ENCODE peak calls at places on chromosomes 7 and 10, in five cellular contexts. N is IMR-90, G is mesendoderm, U is mesenchymal stem cell, Z is neuronal stem cell. P is an unnamed sample.

GRCh38 chr7:76372984-76373833 is 14.4 kb upstream of the YWHAG start:
- DNase-seq in N (peak), G (peak), U (peak), Z (no peak), P (no peak)

GRCh38 chr10:133286366-133286765 is 9.7 kb upstream of the ADAM8 start:
- DNase-seq in N (no peak), G (no peak), U (no peak), Z (no peak), P (no peak)

GRCh38 chr10:79335094-79335469 is 12.2 kb upstream of the PPIF start:
- DNase-seq in N (no peak), G (no peak), U (no peak), Z (no peak), P (no peak)

GRCh38 chr10:95467162-95467599 is 94.0 kb downstream of the SORBS1 start:
- DNase-seq in N (no peak), G (peak), U (peak), Z (no peak), P (peak)

GRCh38 chr10:132114953-132115520 is 49.3 kb downstream of the JAKMIP3 start:
- DNase-seq in N (no peak), G (no peak), U (no peak), Z (no peak), P (no peak)

GRCh38 chr10:61475449-61475873 is 22.3 kb upstream of the TMEM26 start:
- DNase-seq in N (peak), G (no peak), U (peak), Z (no peak), P (no peak)

GRCh38 chr7:73721237-73721848 is 1.9 kb upstream of the STX1A start:
- DNase-seq in N (no peak), G (no peak), U (no peak), Z (no peak), P (no peak)

GRCh38 chr7:34357068-34357467 is 300.9 kb upstream of the NPSR1 start:
- DNase-seq in N (no peak), G (peak), U (no peak), Z (no peak), P (no peak)

GRCh38 chr10:108653466-108653865 is 1269.8 kb downstream of the XPNPEP1 start:
- DNase-seq in N (no peak), G (no peak), U (peak), Z (no peak), P (no peak)

GRCh38 chr10:86047588-86047987 is 319.0 kb downstream of the GRID1 start:
- DNase-seq in N (no peak), G (no peak), U (no peak), Z (no peak), P (no peak)

GRCh38 chr7:148664319-148664718 is 34.4 kb upstream of the CUL1 start:
- DNase-seq in N (peak), G (no peak), U (peak), Z (no peak), P (no peak)

GRCh38 chr7:10934292-10934691 is 39.4 kb upstream of the PHF14 start:
- DNase-seq in N (peak), G (no peak), U (peak), Z (no peak), P (no peak)

GRCh38 chr7:41821521-41822213 is 118.8 kb upstream of the INHBA start:
- DNase-seq in N (no peak), G (no peak), U (no peak), Z (no peak), P (no peak)

GRCh38 chr10:1542941-1543340 is 194.4 kb downstream of the ADARB2 start:
- DNase-seq in N (no peak), G (no peak), U (no peak), Z (no peak), P (no peak)

DNA sequence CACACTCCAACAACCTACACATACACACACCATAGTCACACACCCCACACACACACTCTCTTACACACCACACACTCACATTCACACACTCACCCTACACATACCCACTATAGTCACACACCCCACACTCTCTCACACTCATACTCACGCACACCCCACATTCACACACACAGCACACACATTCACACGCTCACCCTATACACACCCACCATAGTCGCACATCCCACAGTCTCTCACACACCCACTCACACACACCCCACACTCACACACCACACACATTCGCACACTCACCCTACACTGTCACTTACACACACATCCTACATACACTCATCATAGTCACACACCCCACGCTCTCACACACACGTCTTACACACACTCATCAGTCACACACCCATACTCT is 85.6 kb downstream of the HECW1 start:
- DNase-seq in N (no peak), G (no peak), U (no peak), Z (no peak), P (no peak)
- H3K18ac ChIP-seq in N (peak), G (no peak), U (peak), Z (peak), P (peak)

GRCh38 chr7:127618042-127618441 is at the start of gene PAX4:
- DNase-seq in N (no peak), G (no peak), U (no peak), Z (no peak), P (no peak)
- H3K23ac ChIP-seq in N (no peak), G (no peak), U (no peak), Z (no peak), P (no peak)

GRCh38 chr7:101869901-101870290 is 52.5 kb downstream of the CUX1 start:
- DNase-seq in N (no peak), G (no peak), U (no peak), Z (no peak), P (no peak)

GRCh38 chr7:101870361-101871062 is 53.1 kb downstream of the CUX1 start:
- DNase-seq in N (peak), G (peak), U (peak), Z (no peak), P (peak)

GRCh38 chr7:101867265-101867664 is 49.8 kb downstream of the CUX1 start:
- DNase-seq in N (no peak), G (no peak), U (no peak), Z (no peak), P (no peak)

GRCh38 chr7:101868191-101868950 is 50.9 kb downstream of the CUX1 start:
- DNase-seq in N (no peak), G (no peak), U (peak), Z (no peak), P (no peak)

DNA sequence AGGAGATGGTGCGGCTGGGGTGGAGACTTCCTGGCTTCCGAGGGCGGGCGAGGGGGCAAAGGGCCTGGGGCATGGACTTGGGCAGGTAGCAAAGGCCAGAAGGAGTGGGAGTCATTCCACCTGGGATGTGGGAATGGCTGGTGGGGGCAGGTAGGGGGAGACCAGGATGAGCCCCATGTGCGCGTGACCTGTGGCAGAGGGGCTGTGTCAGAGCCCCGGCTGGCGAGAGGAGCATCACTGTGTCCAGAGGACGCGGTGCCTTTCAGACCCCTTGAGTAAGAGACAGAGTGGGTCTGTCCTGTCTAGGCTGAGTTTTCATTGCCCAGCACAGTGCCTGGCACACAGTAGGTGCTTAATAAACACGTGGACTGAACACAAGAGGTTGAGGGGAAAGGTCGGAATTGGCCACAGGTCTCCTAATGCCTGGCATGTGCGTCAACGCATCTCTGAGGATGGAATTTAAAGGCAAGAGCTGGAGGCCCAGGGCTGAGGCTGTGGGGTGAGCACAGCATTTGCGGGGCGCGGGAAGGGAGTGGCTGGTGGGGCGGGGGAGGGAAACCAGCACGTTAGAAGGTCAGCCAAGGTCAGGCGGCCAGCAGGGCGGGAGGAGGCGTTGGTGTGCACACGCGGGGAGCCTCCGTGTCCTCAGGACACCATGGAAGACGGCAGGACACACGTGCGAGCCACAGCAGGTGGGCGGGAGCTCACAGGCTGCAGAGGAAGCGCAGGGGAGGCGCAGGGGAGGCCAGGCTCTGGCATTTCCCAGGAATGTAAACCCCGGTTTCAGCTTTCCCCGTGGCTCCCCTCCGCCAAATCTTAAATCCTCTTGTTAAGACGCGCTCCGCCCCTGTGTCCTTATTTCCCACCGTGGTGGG is 51.8 kb downstream of the CUX1 start:
- DNase-seq in N (no peak), G (peak), U (no peak), Z (no peak), P (peak)
- H3K18ac ChIP-seq in N (no peak), G (no peak), U (peak), Z (peak), P (peak)

GRCh38 chr10:77472146-77472545 is 165.5 kb downstream of the KCNMA1 start:
- DNase-seq in N (no peak), G (no peak), U (no peak), Z (no peak), P (no peak)
- H3K23ac ChIP-seq in N (no peak), G (no peak), U (no peak), Z (no peak), P (no peak)

DNA sequence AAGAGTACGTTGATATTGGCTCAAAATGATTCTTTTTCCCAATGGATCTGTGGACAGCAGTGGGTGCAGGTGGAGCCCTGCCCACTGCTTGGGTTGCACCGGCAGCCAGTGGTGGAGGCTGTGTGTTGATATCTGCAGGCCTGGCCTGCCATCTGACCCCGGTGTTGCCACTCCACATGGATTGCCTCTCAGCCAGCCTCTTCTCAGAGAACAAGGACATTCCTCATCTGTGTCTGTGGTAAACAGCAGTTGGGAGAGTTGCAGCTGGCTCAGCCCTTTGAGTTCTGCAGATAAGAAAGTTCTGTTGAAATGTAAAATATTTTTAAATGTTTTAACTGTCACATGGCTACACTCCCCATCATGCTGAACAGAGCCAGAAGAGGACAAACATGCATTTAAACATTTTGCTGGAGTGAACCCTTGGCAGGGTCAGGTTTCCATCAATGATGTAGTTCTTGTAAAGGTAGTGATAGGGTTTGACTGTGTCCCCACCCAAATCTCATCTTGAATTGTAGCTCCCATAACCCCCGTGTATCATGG is 374.9 kb upstream of the CELF2 start:
- DNase-seq in N (peak), G (no peak), U (peak), Z (no peak), P (peak)
- H3K18ac ChIP-seq in N (peak), G (no peak), U (peak), Z (no peak), P (peak)

DNA sequence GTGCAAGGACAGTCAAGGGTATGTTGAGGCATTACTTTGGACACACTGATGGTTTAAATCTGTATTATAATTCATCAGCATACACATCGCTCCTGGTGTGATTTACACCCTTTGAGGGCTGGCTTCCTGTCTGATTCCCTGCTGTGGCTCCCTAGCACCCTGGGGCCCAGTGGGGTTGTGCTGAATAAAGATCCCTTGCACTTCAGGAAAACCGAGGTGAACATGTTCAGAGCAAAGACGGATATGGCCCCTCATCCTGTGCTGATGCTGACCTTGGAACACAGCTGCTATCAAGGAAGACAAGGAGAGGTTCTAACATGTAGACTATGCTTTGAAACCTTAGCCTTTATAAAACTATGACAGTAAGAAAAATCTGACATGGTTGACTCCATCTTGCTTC is 84.6 kb upstream of the UNC5B start:
- DNase-seq in N (no peak), G (no peak), U (no peak), Z (no peak), P (no peak)
- H3K23ac ChIP-seq in N (no peak), G (no peak), U (no peak), Z (no peak), P (no peak)

DNA sequence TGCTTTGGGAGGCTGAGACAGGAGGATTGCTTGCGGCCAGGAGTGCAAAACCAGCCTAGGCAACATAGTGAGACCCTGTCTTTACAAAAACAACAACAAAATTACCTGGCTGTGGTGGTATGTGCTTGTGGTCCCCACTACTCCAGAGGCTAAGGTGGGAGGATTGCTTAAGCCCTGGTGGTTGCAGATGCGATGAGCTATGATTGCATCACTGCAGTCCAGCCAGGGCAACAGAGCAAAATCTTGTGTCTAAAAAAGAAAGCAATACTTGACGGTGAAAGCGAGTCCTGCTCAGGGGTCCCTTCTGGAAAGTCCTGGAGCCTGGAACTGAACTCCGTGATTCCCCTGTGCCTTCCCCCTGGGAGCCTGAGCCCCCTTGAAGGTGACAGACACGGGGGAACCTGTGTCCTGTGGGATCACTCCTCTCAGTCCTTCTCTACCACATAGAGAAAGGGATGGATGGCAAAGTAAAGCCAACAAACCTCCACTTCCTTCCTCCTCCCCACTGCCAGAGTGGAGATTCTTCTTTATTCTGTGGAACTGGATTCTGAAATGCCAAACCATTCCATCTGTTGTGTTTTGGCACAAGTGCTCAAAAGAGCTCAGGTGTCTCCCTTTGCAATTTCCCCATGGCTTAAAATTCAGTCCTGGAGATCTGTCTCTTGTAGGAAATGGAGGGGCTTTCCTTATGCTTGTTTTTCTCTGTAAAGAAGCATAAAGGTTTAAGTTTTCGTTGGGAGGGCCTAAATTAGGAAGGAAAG is 50.6 kb downstream of the KIAA1217 start:
- DNase-seq in N (no peak), G (no peak), U (no peak), Z (no peak), P (no peak)
- H3K18ac ChIP-seq in N (no peak), G (no peak), U (no peak), Z (no peak), P (no peak)

GRCh38 chr10:111774486-111774885 is 409.1 kb downstream of the GPAM start:
- DNase-seq in N (no peak), G (no peak), U (no peak), Z (no peak), P (no peak)

GRCh38 chr10:111773950-111774349 is 409.6 kb downstream of the GPAM start:
- DNase-seq in N (no peak), G (no peak), U (no peak), Z (no peak), P (no peak)
- H3K23ac ChIP-seq in N (no peak), G (no peak), U (no peak), Z (no peak), P (no peak)